ENCODE peak calls at places on chromosome 18, in ten cellular contexts. Z is upper lobe of right lung; J is DMS153; W is DND-41; T is stimulated activated CD4-positive, alpha-beta T cell treated with anti-CD3 and anti-CD28 coated beads, Interleukin-1b, Interleukin-23, amount 100 ng/mL, for 24 hours; F is non-pigmented ciliary epithelial cell; C is caudate nucleus; B is cardiac muscle cell; A is T-helper 2 cell; Y is amygdala. S is an unnamed sample.

GRCh38 chr18:13235326-13235937 is 16.9 kb downstream of the LDLRAD4 start:
- DNase-seq in Z (no peak), J (no peak), W (no peak), T (no peak), F (no peak), C (no peak), B (no peak), A (no peak), Y (no peak), S (no peak)

GRCh38 chr18:34631567-34631966 is 78.5 kb upstream of the DTNA start:
- DNase-seq in Z (no peak), J (peak), W (no peak), T (no peak), F (no peak), C (no peak), B (no peak), A (no peak), Y (no peak), S (no peak)

GRCh38 chr18:6606411-6607085 is 123.0 kb upstream of the ARHGAP28 start:
- DNase-seq in Z (no peak), J (no peak), W (no peak), T (no peak), F (no peak), C (no peak), B (no peak), A (no peak), Y (no peak), S (no peak)

GRCh38 chr18:24115628-24116027 is 23.2 kb upstream of the CABYR start:
- DNase-seq in Z (no peak), J (no peak), W (no peak), T (no peak), F (no peak), C (no peak), B (no peak), A (no peak), Y (no peak), S (no peak)

GRCh38 chr18:26227051-26227672 is 917 bp downstream of the TAF4B start:
- DNase-seq in Z (no peak), J (no peak), W (peak), T (no peak), F (no peak), C (no peak), B (no peak), A (no peak), Y (no peak), S (no peak)

GRCh38 chr18:23243178-23243577 is 107.9 kb downstream of the CABLES1 start:
- DNase-seq in Z (no peak), J (peak), W (peak), T (no peak), F (no peak), C (no peak), B (no peak), A (no peak), Y (no peak), S (no peak)

GRCh38 chr18:50658601-50659000 is 98.7 kb downstream of the MAPK4 start:
- DNase-seq in Z (no peak), J (no peak), W (no peak), T (no peak), F (no peak), C (no peak), B (no peak), A (no peak), Y (no peak), S (no peak)

GRCh38 chr18:51068111-51068510 is 38.1 kb downstream of the SMAD4 start:
- DNase-seq in Z (no peak), J (no peak), W (no peak), T (no peak), F (peak), C (no peak), B (no peak), A (no peak), Y (no peak), S (peak)

GRCh38 chr18:77133920-77134496 is 1.4 kb upstream of the MBP start:
- DNase-seq in Z (no peak), J (no peak), W (peak), T (no peak), F (no peak), C (no peak), B (no peak), A (no peak), Y (no peak), S (no peak)

GRCh38 chr18:23883277-23883790 is 131.2 kb upstream of the TTC39C start:
- DNase-seq in Z (no peak), J (peak), W (peak), T (no peak), F (no peak), C (no peak), B (no peak), A (no peak), Y (no peak), S (no peak)

GRCh38 chr18:76460482-76460881 is 34.6 kb downstream of the ZNF516 start:
- DNase-seq in Z (no peak), J (no peak), W (no peak), T (no peak), F (no peak), C (no peak), B (no peak), A (no peak), Y (no peak), S (no peak)

GRCh38 chr18:13320133-13320532 is 101.6 kb downstream of the LDLRAD4 start:
- DNase-seq in Z (no peak), J (no peak), W (no peak), T (no peak), F (no peak), C (no peak), B (no peak), A (no peak), Y (no peak), S (no peak)

GRCh38 chr18:23875966-23876365 is 138.6 kb upstream of the TTC39C start:
- DNase-seq in Z (no peak), J (no peak), W (no peak), T (no peak), F (no peak), C (no peak), B (no peak), A (no peak), Y (no peak), S (no peak)

GRCh38 chr18:11105463-11105862 is 43.9 kb downstream of the PIEZO2 start:
- DNase-seq in Z (no peak), J (no peak), W (no peak), T (no peak), F (no peak), C (no peak), B (no peak), A (no peak), Y (no peak), S (no peak)

GRCh38 chr18:7417742-7418141 is 149.4 kb upstream of the PTPRM start:
- DNase-seq in Z (no peak), J (no peak), W (no peak), T (no peak), F (peak), C (no peak), B (no peak), A (no peak), Y (no peak), S (no peak)

GRCh38 chr18:58101291-58101706 is 57.3 kb downstream of the NEDD4L start:
- DNase-seq in Z (no peak), J (no peak), W (no peak), T (no peak), F (no peak), C (peak), B (no peak), A (no peak), Y (peak), S (no peak)

GRCh38 chr18:57930476-57930875 is 113.5 kb upstream of the NEDD4L start:
- DNase-seq in Z (no peak), J (peak), W (no peak), T (no peak), F (no peak), C (no peak), B (no peak), A (no peak), Y (no peak), S (no peak)

GRCh38 chr18:48621240-48621639 is 82.4 kb downstream of the CTIF start:
- DNase-seq in Z (no peak), J (no peak), W (no peak), T (no peak), F (peak), C (no peak), B (no peak), A (no peak), Y (no peak), S (peak)

GRCh38 chr18:38644875-38645641 is 1079.5 kb upstream of the CELF4 start:
- DNase-seq in Z (no peak), J (no peak), W (no peak), T (no peak), F (no peak), C (no peak), B (no peak), A (no peak), Y (no peak), S (no peak)

GRCh38 chr18:26458526-26459232 is 89.7 kb downstream of the KCTD1 start:
- DNase-seq in Z (no peak), J (no peak), W (no peak), T (no peak), F (no peak), C (no peak), B (no peak), A (no peak), Y (no peak), S (no peak)

GRCh38 chr18:33372442-33372841 is 68.1 kb downstream of the CCDC178 start:
- DNase-seq in Z (no peak), J (no peak), W (no peak), T (no peak), F (peak), C (no peak), B (no peak), A (no peak), Y (no peak), S (no peak)

GRCh38 chr18:6755107-6755506 is 25.6 kb downstream of the ARHGAP28 start:
- DNase-seq in Z (no peak), J (no peak), W (no peak), T (no peak), F (no peak), C (no peak), B (no peak), A (no peak), Y (no peak), S (no peak)

GRCh38 chr18:8706981-8707940 is 1.9 kb downstream of the MTCL1 start:
- DNase-seq in Z (peak), J (peak), W (no peak), T (no peak), F (no peak), C (no peak), B (peak), A (no peak), Y (peak), S (no peak)